ENCODE peak calls at places on chromosomes 1 and 21, in six cellular contexts. One of them, this sample, is unnamed.

GRCh38 chr1:203129501-203130231 is 2.1 kb downstream of the ADORA1 start:
- DNase-seq in endothelial cell of umbilical vein: no peak
- DNase-seq in esophagus muscularis mucosa: no peak
- DNase-seq in A549: no peak
- DNase-seq in adrenal gland: peak
- DNase-seq in uterus: no peak
- DNase-seq in this sample: peak

GRCh38 chr21:45080232-45080631 is 5.9 kb downstream of the ADARB1 start:
- DNase-seq in endothelial cell of umbilical vein: no peak
- DNase-seq in A549: no peak
- DNase-seq in adrenal gland: no peak
- DNase-seq in uterus: peak
- DNase-seq in esophagus muscularis mucosa: no peak
- DNase-seq in this sample: no peak

GRCh38 chr1:75632350-75632949 is 21.5 kb upstream of the SLC44A5 start:
- DNase-seq in A549: peak
- DNase-seq in esophagus muscularis mucosa: no peak
- DNase-seq in adrenal gland: no peak
- DNase-seq in uterus: no peak
- DNase-seq in endothelial cell of umbilical vein: peak
- DNase-seq in this sample: no peak

GRCh38 chr1:184022651-184023050 is 14.9 kb downstream of the COLGALT2 start:
- DNase-seq in esophagus muscularis mucosa: no peak
- DNase-seq in adrenal gland: no peak
- DNase-seq in uterus: peak
- DNase-seq in A549: no peak
- DNase-seq in endothelial cell of umbilical vein: no peak
- DNase-seq in this sample: no peak

GRCh38 chr1:107952989-107953388 is 12.0 kb downstream of the VAV3 start:
- DNase-seq in A549: no peak
- DNase-seq in endothelial cell of umbilical vein: peak
- DNase-seq in uterus: no peak
- DNase-seq in adrenal gland: no peak
- DNase-seq in esophagus muscularis mucosa: no peak
- DNase-seq in this sample: no peak

GRCh38 chr1:232793944-232794343 is 11.3 kb upstream of the MAP10 start:
- DNase-seq in esophagus muscularis mucosa: no peak
- DNase-seq in adrenal gland: no peak
- DNase-seq in endothelial cell of umbilical vein: peak
- DNase-seq in uterus: no peak
- DNase-seq in A549: peak
- DNase-seq in this sample: no peak

GRCh38 chr1:83559531-83559930 is 439.4 kb downstream of the TTLL7 start:
- DNase-seq in uterus: no peak
- DNase-seq in esophagus muscularis mucosa: no peak
- DNase-seq in A549: no peak
- DNase-seq in adrenal gland: no peak
- DNase-seq in endothelial cell of umbilical vein: no peak
- DNase-seq in this sample: no peak

GRCh38 chr1:228901936-228902681 is 166.8 kb downstream of the RHOU start:
- DNase-seq in endothelial cell of umbilical vein: no peak
- DNase-seq in A549: no peak
- DNase-seq in adrenal gland: no peak
- DNase-seq in uterus: no peak
- DNase-seq in esophagus muscularis mucosa: peak
- DNase-seq in this sample: no peak

GRCh38 chr1:176066709-176067108 is 140.4 kb downstream of the COP1 start:
- DNase-seq in uterus: no peak
- DNase-seq in esophagus muscularis mucosa: no peak
- DNase-seq in endothelial cell of umbilical vein: no peak
- DNase-seq in A549: no peak
- DNase-seq in adrenal gland: no peak
- DNase-seq in this sample: no peak

GRCh38 chr21:32425628-32426027 is 13.1 kb downstream of the EVA1C start:
- DNase-seq in endothelial cell of umbilical vein: no peak
- DNase-seq in A549: no peak
- DNase-seq in adrenal gland: no peak
- DNase-seq in uterus: no peak
- DNase-seq in esophagus muscularis mucosa: no peak
- DNase-seq in this sample: no peak

GRCh38 chr1:20589331-20590312 is 725 bp downstream of the CDA start:
- DNase-seq in endothelial cell of umbilical vein: peak
- DNase-seq in uterus: peak
- DNase-seq in esophagus muscularis mucosa: no peak
- DNase-seq in A549: no peak
- DNase-seq in adrenal gland: peak
- DNase-seq in this sample: no peak

GRCh38 chr1:202576816-202577215 is 133.4 kb downstream of the SYT2 start:
- DNase-seq in A549: no peak
- DNase-seq in adrenal gland: no peak
- DNase-seq in uterus: no peak
- DNase-seq in esophagus muscularis mucosa: no peak
- DNase-seq in endothelial cell of umbilical vein: peak
- DNase-seq in this sample: no peak

GRCh38 chr1:227890451-227891222 is 57.1 kb downstream of the WNT9A start:
- DNase-seq in esophagus muscularis mucosa: peak
- DNase-seq in A549: no peak
- DNase-seq in adrenal gland: peak
- DNase-seq in endothelial cell of umbilical vein: no peak
- DNase-seq in uterus: no peak
- DNase-seq in this sample: peak

GRCh38 chr1:94560333-94560732 is 18.8 kb upstream of the F3 start:
- DNase-seq in A549: no peak
- DNase-seq in adrenal gland: no peak
- DNase-seq in esophagus muscularis mucosa: no peak
- DNase-seq in uterus: no peak
- DNase-seq in endothelial cell of umbilical vein: no peak
- DNase-seq in this sample: no peak

GRCh38 chr1:107538502-107538901 is 397.7 kb downstream of the NTNG1 start:
- DNase-seq in A549: no peak
- DNase-seq in endothelial cell of umbilical vein: no peak
- DNase-seq in uterus: no peak
- DNase-seq in adrenal gland: no peak
- DNase-seq in esophagus muscularis mucosa: no peak
- DNase-seq in this sample: no peak

GRCh38 chr1:29380532-29380931 is 144.2 kb downstream of the PTPRU start:
- DNase-seq in A549: no peak
- DNase-seq in uterus: no peak
- DNase-seq in esophagus muscularis mucosa: no peak
- DNase-seq in endothelial cell of umbilical vein: no peak
- DNase-seq in adrenal gland: no peak
- DNase-seq in this sample: no peak

GRCh38 chr1:200979574-200980451 is 43.7 kb downstream of the KIF21B start:
- DNase-seq in esophagus muscularis mucosa: no peak
- DNase-seq in adrenal gland: peak
- DNase-seq in uterus: no peak
- DNase-seq in A549: peak
- DNase-seq in endothelial cell of umbilical vein: peak
- DNase-seq in this sample: peak

GRCh38 chr1:114286179-114286578 is 132.5 kb upstream of the SYT6 start:
- DNase-seq in A549: no peak
- DNase-seq in esophagus muscularis mucosa: peak
- DNase-seq in uterus: no peak
- DNase-seq in adrenal gland: no peak
- DNase-seq in endothelial cell of umbilical vein: no peak
- DNase-seq in this sample: no peak

GRCh38 chr1:232682248-232682647 is 52.3 kb upstream of the SIPA1L2 start:
- DNase-seq in endothelial cell of umbilical vein: no peak
- DNase-seq in esophagus muscularis mucosa: no peak
- DNase-seq in adrenal gland: no peak
- DNase-seq in A549: no peak
- DNase-seq in uterus: no peak
- DNase-seq in this sample: no peak

GRCh38 chr1:9066945-9067807 is 2.3 kb downstream of the SLC2A5 start:
- DNase-seq in endothelial cell of umbilical vein: peak
- DNase-seq in A549: no peak
- DNase-seq in uterus: peak
- DNase-seq in esophagus muscularis mucosa: no peak
- DNase-seq in adrenal gland: peak
- DNase-seq in this sample: peak

GRCh38 chr21:16418211-16418610 is 688.4 kb downstream of the USP25 start:
- DNase-seq in uterus: no peak
- DNase-seq in A549: no peak
- DNase-seq in adrenal gland: no peak
- DNase-seq in esophagus muscularis mucosa: no peak
- DNase-seq in endothelial cell of umbilical vein: peak
- DNase-seq in this sample: no peak

GRCh38 chr1:32718527-32718926 is 16.0 kb upstream of the SYNC start:
- DNase-seq in A549: no peak
- DNase-seq in adrenal gland: no peak
- DNase-seq in esophagus muscularis mucosa: no peak
- DNase-seq in uterus: no peak
- DNase-seq in endothelial cell of umbilical vein: no peak
- DNase-seq in this sample: no peak

GRCh38 chr1:32714277-32714676 is 11.7 kb upstream of the SYNC start:
- DNase-seq in endothelial cell of umbilical vein: no peak
- DNase-seq in esophagus muscularis mucosa: no peak
- DNase-seq in uterus: no peak
- DNase-seq in adrenal gland: no peak
- DNase-seq in A549: peak
- DNase-seq in this sample: no peak

GRCh38 chr1:32715901-32716311 is 13.3 kb upstream of the SYNC start:
- DNase-seq in adrenal gland: no peak
- DNase-seq in endothelial cell of umbilical vein: no peak
- DNase-seq in esophagus muscularis mucosa: no peak
- DNase-seq in A549: no peak
- DNase-seq in uterus: no peak
- DNase-seq in this sample: no peak

GRCh38 chr1:32717503-32717902 is 14.9 kb upstream of the SYNC start:
- DNase-seq in adrenal gland: no peak
- DNase-seq in A549: no peak
- DNase-seq in esophagus muscularis mucosa: no peak
- DNase-seq in endothelial cell of umbilical vein: no peak
- DNase-seq in uterus: no peak
- DNase-seq in this sample: no peak

DNA sequence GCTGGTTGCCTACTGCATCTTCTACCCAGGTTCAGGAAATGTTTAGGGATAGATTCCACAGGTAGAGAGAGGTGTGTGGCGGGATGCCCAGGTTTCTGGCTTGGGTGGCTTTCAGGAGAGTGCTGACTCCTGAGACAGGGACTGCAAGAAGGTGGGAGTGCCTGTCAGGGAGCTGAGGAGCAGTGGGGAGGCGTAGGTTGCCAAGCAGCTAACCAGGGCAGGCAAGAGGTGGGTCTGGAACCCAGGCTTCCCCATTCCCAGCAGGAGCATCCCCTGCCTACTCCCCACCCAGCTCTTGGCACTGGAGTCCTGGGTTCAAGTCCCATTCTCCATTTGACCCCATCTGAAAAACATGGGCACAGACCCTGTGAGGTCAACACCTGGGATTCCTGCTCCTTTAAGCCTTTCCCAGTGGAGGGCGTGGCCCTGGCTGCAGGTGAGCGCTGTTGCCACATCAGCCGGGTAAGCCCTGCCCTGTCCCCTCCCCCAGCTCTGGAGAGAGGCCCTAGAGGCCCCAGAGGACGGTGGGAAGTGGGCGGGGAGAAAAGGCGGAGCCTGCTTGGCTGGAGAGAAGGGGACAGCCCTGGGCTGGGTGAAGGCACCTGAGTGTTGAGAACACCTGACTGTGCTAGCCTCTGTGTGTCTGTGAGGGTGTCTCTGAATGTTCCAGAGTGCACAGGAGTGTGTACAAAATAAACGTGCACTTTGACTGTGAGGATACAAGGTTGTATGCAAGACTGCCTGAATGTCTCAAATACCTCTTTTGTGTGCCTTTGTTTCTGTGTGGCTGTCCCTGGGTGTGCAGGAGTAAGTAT is 13.9 kb upstream of the SYNC start:
- DNase-seq in A549: peak
- DNase-seq in uterus: no peak
- DNase-seq in esophagus muscularis mucosa: no peak
- DNase-seq in adrenal gland: peak
- DNase-seq in endothelial cell of umbilical vein: no peak
- DNase-seq in this sample: peak
- TF ChIP-seq POLR2A in A549: peak
- TF ChIP-seq POLR2A in uterus: no peak
- TF ChIP-seq POLR2A in esophagus muscularis mucosa: no peak
- TF ChIP-seq POLR2A in adrenal gland: peak
- TF ChIP-seq POLR2A in endothelial cell of umbilical vein: no peak
- TF ChIP-seq POLR2A in this sample: no peak

DNA sequence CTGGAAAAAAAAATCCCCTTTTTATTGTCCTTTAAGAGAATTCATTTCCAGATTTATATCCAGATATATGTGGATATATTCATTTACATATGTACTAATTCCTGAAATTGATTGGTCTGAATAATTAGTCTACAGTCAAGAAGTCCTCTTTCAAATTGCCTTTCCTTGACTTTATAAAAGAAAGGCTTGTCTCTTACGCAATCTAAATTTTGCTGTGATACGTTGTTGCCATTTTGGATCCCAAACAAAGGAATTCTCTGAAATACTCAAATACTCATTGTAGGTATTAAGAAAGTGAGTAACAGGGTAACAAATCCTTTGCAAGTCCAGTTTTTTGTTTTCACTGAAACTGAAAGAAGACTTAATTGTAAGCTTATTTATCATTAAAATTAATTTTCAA is 136.9 kb upstream of the KIAA1614 start:
- DNase-seq in esophagus muscularis mucosa: no peak
- DNase-seq in uterus: no peak
- DNase-seq in endothelial cell of umbilical vein: no peak
- DNase-seq in A549: no peak
- DNase-seq in adrenal gland: no peak
- DNase-seq in this sample: no peak
- TF ChIP-seq POLR2A in esophagus muscularis mucosa: no peak
- TF ChIP-seq POLR2A in uterus: no peak
- TF ChIP-seq POLR2A in endothelial cell of umbilical vein: no peak
- TF ChIP-seq POLR2A in A549: no peak
- TF ChIP-seq POLR2A in adrenal gland: no peak
- TF ChIP-seq POLR2A in this sample: no peak

GRCh38 chr1:21909787-21910503 is 27.2 kb downstream of the HSPG2 start:
- DNase-seq in uterus: peak
- DNase-seq in endothelial cell of umbilical vein: peak
- DNase-seq in esophagus muscularis mucosa: no peak
- DNase-seq in adrenal gland: peak
- DNase-seq in A549: no peak
- DNase-seq in this sample: peak
- TF ChIP-seq POLR2A in uterus: peak
- TF ChIP-seq POLR2A in endothelial cell of umbilical vein: peak
- TF ChIP-seq POLR2A in esophagus muscularis mucosa: no peak
- TF ChIP-seq POLR2A in adrenal gland: no peak
- TF ChIP-seq POLR2A in A549: no peak
- TF ChIP-seq POLR2A in this sample: no peak

DNA sequence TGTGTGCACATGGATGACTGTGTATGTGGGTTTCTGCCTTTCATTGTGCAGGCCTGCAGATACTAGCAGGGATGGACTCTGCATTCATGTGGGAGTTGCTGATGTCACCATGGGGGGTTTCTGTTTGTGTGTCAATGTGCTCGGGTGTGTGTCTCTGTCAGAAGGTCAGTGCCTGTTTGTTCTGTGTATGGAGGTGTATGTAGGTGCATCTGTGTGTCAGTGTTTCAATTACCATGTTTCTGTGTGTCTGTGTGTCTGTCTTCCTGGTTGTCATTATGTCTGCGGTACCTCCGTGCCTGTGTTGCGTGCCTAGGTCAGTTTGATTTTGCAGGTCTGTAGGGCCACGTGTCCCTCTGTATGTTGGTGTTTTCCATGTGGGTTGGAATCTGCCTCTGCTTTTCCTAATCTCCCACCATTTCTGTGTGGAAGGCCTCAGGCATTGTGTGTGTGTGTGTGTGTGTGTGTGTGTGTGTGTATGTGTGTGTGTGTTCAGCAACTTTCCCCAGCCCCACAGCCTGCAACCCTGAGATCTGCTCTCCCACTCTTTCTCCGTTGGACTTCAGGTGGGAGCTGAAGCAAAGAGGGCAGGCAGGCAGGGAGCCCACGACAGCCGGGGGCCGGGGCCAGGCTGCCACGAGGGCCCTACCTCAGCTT is 36.7 kb upstream of the WASF2 start:
- DNase-seq in A549: no peak
- DNase-seq in uterus: no peak
- DNase-seq in esophagus muscularis mucosa: no peak
- DNase-seq in endothelial cell of umbilical vein: no peak
- DNase-seq in adrenal gland: no peak
- DNase-seq in this sample: no peak
- TF ChIP-seq POLR2A in A549: no peak
- TF ChIP-seq POLR2A in uterus: no peak
- TF ChIP-seq POLR2A in esophagus muscularis mucosa: no peak
- TF ChIP-seq POLR2A in endothelial cell of umbilical vein: no peak
- TF ChIP-seq POLR2A in adrenal gland: no peak
- TF ChIP-seq POLR2A in this sample: no peak